ENCODE peak calls at places on chromosome 14, in four cellular contexts. One of them, this sample, is unnamed.
A peak's percentile ranks its signal among the peaks of the same experiment; 100 is the strongest.

GRCh38 chr14:55578511-55578910 is 1.5 kb upstream of the KTN1 start:
- DNase-seq in omental fat pad: no peak
- DNase-seq in HFF-Myc: no peak
- DNase-seq in fibroblast of lung: no peak
- DNase-seq in this sample: no peak

GRCh38 chr14:77838756-77839565 is 39.1 kb downstream of the ADCK1 start:
- DNase-seq in HFF-Myc: no peak
- DNase-seq in omental fat pad: no peak
- DNase-seq in fibroblast of lung: no peak
- DNase-seq in this sample: no peak

GRCh38 chr14:49461529-49462401 is 124.4 kb downstream of the RPS29 start:
- DNase-seq in HFF-Myc: peak; percentile 55
- DNase-seq in fibroblast of lung: peak; percentile 86
- DNase-seq in omental fat pad: peak; percentile 33
- DNase-seq in this sample: no peak

GRCh38 chr14:96252323-96253052 is 3.5 kb upstream of the BDKRB1 start:
- DNase-seq in omental fat pad: no peak
- DNase-seq in fibroblast of lung: no peak
- DNase-seq in HFF-Myc: no peak
- DNase-seq in this sample: no peak

GRCh38 chr14:92945544-92945943 is 22.6 kb downstream of the CHGA start:
- DNase-seq in omental fat pad: no peak
- DNase-seq in HFF-Myc: no peak
- DNase-seq in fibroblast of lung: no peak
- DNase-seq in this sample: no peak

GRCh38 chr14:68820999-68821683 is 28.3 kb upstream of the ZFP36L1 start:
- DNase-seq in omental fat pad: no peak
- DNase-seq in fibroblast of lung: no peak
- DNase-seq in HFF-Myc: no peak
- DNase-seq in this sample: no peak

GRCh38 chr14:76784881-76785280 is 23.6 kb downstream of the VASH1 start:
- DNase-seq in fibroblast of lung: peak; percentile 70
- DNase-seq in omental fat pad: no peak
- DNase-seq in HFF-Myc: peak; percentile 59
- DNase-seq in this sample: no peak

GRCh38 chr14:68585690-68586089 is 207.2 kb downstream of the ZFP36L1 start:
- DNase-seq in fibroblast of lung: no peak
- DNase-seq in omental fat pad: no peak
- DNase-seq in HFF-Myc: no peak
- DNase-seq in this sample: no peak

GRCh38 chr14:51081209-51081608 is 13.7 kb downstream of the TRIM9 start:
- DNase-seq in HFF-Myc: no peak
- DNase-seq in fibroblast of lung: no peak
- DNase-seq in omental fat pad: no peak
- DNase-seq in this sample: no peak

GRCh38 chr14:71855399-71856036 is 76.7 kb upstream of the RGS6 start:
- DNase-seq in HFF-Myc: peak; percentile 51
- DNase-seq in fibroblast of lung: peak; percentile 70
- DNase-seq in omental fat pad: peak; percentile 75
- DNase-seq in this sample: no peak

GRCh38 chr14:35332517-35333346 is 40.5 kb downstream of the PSMA6 start:
- DNase-seq in fibroblast of lung: peak; percentile 42
- DNase-seq in HFF-Myc: no peak
- DNase-seq in omental fat pad: no peak
- DNase-seq in this sample: no peak

GRCh38 chr14:80388980-80389711 is 177.8 kb upstream of the DIO2 start:
- DNase-seq in fibroblast of lung: peak; percentile 58
- DNase-seq in omental fat pad: no peak
- DNase-seq in HFF-Myc: peak; percentile 62
- DNase-seq in this sample: no peak

GRCh38 chr14:97523936-97524335 is 726.8 kb downstream of the VRK1 start:
- DNase-seq in fibroblast of lung: no peak
- DNase-seq in HFF-Myc: no peak
- DNase-seq in omental fat pad: no peak
- DNase-seq in this sample: no peak

GRCh38 chr14:104425763-104426691 is 153.5 kb upstream of the C14orf180 start:
- DNase-seq in fibroblast of lung: no peak
- DNase-seq in omental fat pad: peak; percentile 2
- DNase-seq in HFF-Myc: no peak
- DNase-seq in this sample: no peak

GRCh38 chr14:64637735-64638473 is 66.3 kb upstream of the PLEKHG3 start:
- DNase-seq in HFF-Myc: no peak
- DNase-seq in omental fat pad: no peak
- DNase-seq in fibroblast of lung: peak; percentile 42
- DNase-seq in this sample: no peak

GRCh38 chr14:49766839-49767238 is 1.1 kb upstream of the KLHDC2 start:
- DNase-seq in fibroblast of lung: peak; percentile 8
- DNase-seq in HFF-Myc: no peak
- DNase-seq in omental fat pad: no peak
- DNase-seq in this sample: no peak

GRCh38 chr14:68203871-68204270 is 384.3 kb downstream of the RAD51B start:
- DNase-seq in fibroblast of lung: no peak
- DNase-seq in HFF-Myc: no peak
- DNase-seq in omental fat pad: no peak
- DNase-seq in this sample: no peak

GRCh38 chr14:101726954-101727302 is 34.6 kb upstream of the PPP2R5C start:
- DNase-seq in HFF-Myc: no peak
- DNase-seq in omental fat pad: no peak
- DNase-seq in fibroblast of lung: no peak
- DNase-seq in this sample: no peak

GRCh38 chr14:64440494-64440893 is 24.8 kb upstream of the AKAP5 start:
- DNase-seq in fibroblast of lung: peak; percentile 35
- DNase-seq in HFF-Myc: no peak
- DNase-seq in omental fat pad: no peak
- DNase-seq in this sample: no peak

GRCh38 chr14:65255029-65255545 is 152.8 kb upstream of the MAX start:
- DNase-seq in fibroblast of lung: peak; percentile 66
- DNase-seq in HFF-Myc: no peak
- DNase-seq in omental fat pad: no peak
- DNase-seq in this sample: no peak

GRCh38 chr14:37230551-37231194 is 32.9 kb downstream of the MIPOL1 start:
- DNase-seq in fibroblast of lung: peak; percentile 84
- DNase-seq in omental fat pad: no peak
- DNase-seq in HFF-Myc: peak; percentile 51
- DNase-seq in this sample: no peak

GRCh38 chr14:56081139-56081538 is 37.1 kb upstream of the PELI2 start:
- DNase-seq in omental fat pad: no peak
- DNase-seq in fibroblast of lung: peak; percentile 26
- DNase-seq in HFF-Myc: no peak
- DNase-seq in this sample: no peak

GRCh38 chr14:22718091-22718490 is 48.4 kb upstream of the OXA1L start:
- DNase-seq in HFF-Myc: no peak
- DNase-seq in omental fat pad: no peak
- DNase-seq in fibroblast of lung: no peak
- DNase-seq in this sample: no peak

GRCh38 chr14:104864267-104865068 is 600 bp upstream of the CEP170B start:
- DNase-seq in omental fat pad: no peak
- DNase-seq in HFF-Myc: no peak
- DNase-seq in fibroblast of lung: no peak
- DNase-seq in this sample: no peak

GRCh38 chr14:100747021-100747586 is 20.4 kb downstream of the DLK1 start:
- DNase-seq in fibroblast of lung: peak; percentile 95
- DNase-seq in omental fat pad: no peak
- DNase-seq in HFF-Myc: peak; percentile 85
- DNase-seq in this sample: no peak

GRCh38 chr14:75132374-75133086 is 5.7 kb upstream of the NEK9 start:
- DNase-seq in fibroblast of lung: peak; percentile 84
- DNase-seq in omental fat pad: no peak
- DNase-seq in HFF-Myc: peak; percentile 71
- DNase-seq in this sample: no peak

GRCh38 chr14:28774764-28775738 is 8.5 kb downstream of the FOXG1 start:
- DNase-seq in omental fat pad: no peak
- DNase-seq in HFF-Myc: no peak
- DNase-seq in fibroblast of lung: no peak
- DNase-seq in this sample: no peak

GRCh38 chr14:28776482-28777266 is 10.1 kb downstream of the FOXG1 start:
- DNase-seq in omental fat pad: no peak
- DNase-seq in HFF-Myc: no peak
- DNase-seq in fibroblast of lung: no peak
- DNase-seq in this sample: no peak

GRCh38 chr14:28773176-28773575 is 6.6 kb downstream of the FOXG1 start:
- DNase-seq in HFF-Myc: no peak
- DNase-seq in omental fat pad: no peak
- DNase-seq in fibroblast of lung: no peak
- DNase-seq in this sample: no peak

GRCh38 chr14:28772613-28773012 is 6.0 kb downstream of the FOXG1 start:
- DNase-seq in HFF-Myc: no peak
- DNase-seq in omental fat pad: no peak
- DNase-seq in fibroblast of lung: no peak
- DNase-seq in this sample: no peak

DNA sequence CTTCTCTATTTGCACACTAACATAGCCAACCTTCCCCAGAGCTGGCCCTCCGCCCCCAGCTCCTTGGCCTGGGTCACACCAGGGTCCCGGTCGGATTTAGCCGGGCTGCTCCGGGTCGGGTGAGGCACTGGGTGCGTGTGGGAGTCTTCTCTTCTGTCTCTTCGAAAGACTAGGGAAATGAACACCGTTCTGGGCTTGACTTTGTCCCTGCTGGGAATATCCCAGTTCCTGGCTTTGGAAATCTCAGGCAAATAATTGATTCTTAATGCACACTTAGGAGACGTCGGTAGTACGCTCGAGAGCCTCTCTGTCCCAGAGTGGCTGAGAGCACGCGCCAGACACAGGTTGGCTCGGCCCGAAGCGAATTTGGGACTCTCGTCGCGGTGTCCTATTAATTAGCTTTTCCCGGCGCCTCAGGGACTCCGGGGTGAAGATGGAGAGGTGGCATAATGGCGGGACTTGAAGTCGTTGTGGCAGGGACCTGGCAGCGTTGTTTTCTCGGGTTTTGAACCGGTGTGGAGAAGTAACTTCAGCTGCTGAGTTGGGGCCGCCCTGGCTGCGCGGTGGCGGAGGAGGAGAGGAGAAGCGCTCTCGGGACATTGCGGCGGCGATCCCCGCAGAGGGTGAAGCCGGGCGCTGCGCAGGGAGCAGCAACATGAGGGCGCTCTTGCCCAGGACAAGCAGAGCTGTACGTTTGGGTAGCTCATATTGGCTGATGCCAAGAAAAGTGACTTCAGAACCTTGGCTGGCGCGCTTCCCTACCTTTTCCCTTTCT is 7.5 kb downstream of the FOXG1 start:
- DNase-seq in HFF-Myc: no peak
- DNase-seq in fibroblast of lung: peak; percentile 55
- DNase-seq in omental fat pad: no peak
- DNase-seq in this sample: no peak
- TF ChIP-seq CTCF in HFF-Myc: peak; percentile 35
- TF ChIP-seq CTCF in fibroblast of lung: peak; percentile 53
- TF ChIP-seq CTCF in omental fat pad: no peak
- TF ChIP-seq CTCF in this sample: no peak

DNA sequence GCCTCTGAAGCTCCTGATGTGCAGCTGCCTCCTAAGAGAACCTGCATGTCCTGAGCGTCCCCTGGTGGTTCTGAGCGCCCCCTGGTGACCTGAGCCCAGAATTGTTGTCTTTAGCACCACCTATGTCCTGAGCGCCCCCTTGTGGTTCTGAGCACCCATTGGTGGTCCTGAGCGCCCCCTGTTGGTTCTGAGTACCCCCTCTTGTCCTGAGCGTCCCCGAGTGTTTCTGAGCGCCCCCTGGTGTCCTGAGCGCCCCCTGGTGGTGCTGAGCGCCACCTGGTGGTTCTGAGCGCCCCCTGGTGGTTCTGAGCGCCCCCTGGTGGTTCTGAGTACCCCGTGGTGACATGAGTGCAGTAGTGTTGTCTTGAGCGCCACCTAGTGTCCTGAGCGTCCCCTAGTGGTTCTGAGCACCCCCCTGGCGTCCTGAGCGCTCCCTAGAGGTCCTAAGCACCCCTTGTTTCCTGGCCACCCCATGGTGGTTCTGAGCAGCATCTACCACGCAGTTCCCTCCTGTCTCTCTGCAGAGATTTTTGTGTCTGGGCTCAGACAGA is 782.5 kb downstream of the TMEM121 start:
- DNase-seq in HFF-Myc: no peak
- DNase-seq in omental fat pad: no peak
- DNase-seq in fibroblast of lung: no peak
- DNase-seq in this sample: no peak
- TF ChIP-seq CTCF in HFF-Myc: peak; percentile 80
- TF ChIP-seq CTCF in omental fat pad: no peak
- TF ChIP-seq CTCF in fibroblast of lung: no peak
- TF ChIP-seq CTCF in this sample: peak; percentile 30

GRCh38 chr14:62117010-62117717 is 354.9 kb downstream of the SNAPC1 start:
- DNase-seq in HFF-Myc: peak; percentile 5
- DNase-seq in fibroblast of lung: peak; percentile 74
- DNase-seq in omental fat pad: no peak
- DNase-seq in this sample: peak; percentile 55

GRCh38 chr14:62118871-62119270 is 356.7 kb downstream of the SNAPC1 start:
- DNase-seq in HFF-Myc: no peak
- DNase-seq in fibroblast of lung: no peak
- DNase-seq in omental fat pad: no peak
- DNase-seq in this sample: no peak

GRCh38 chr14:62118461-62118860 is 356.2 kb downstream of the SNAPC1 start:
- DNase-seq in fibroblast of lung: no peak
- DNase-seq in HFF-Myc: no peak
- DNase-seq in omental fat pad: no peak
- DNase-seq in this sample: no peak

GRCh38 chr14:62117718-62118164 is 355.5 kb downstream of the SNAPC1 start:
- DNase-seq in fibroblast of lung: peak; percentile 7
- DNase-seq in omental fat pad: no peak
- DNase-seq in HFF-Myc: no peak
- DNase-seq in this sample: no peak
- TF ChIP-seq CTCF in fibroblast of lung: no peak
- TF ChIP-seq CTCF in omental fat pad: no peak
- TF ChIP-seq CTCF in HFF-Myc: no peak
- TF ChIP-seq CTCF in this sample: no peak

GRCh38 chr14:60188115-60188514 is 22.9 kb upstream of the DHRS7 start:
- DNase-seq in omental fat pad: no peak
- DNase-seq in HFF-Myc: no peak
- DNase-seq in fibroblast of lung: peak; percentile 22
- DNase-seq in this sample: no peak
- TF ChIP-seq CTCF in omental fat pad: no peak
- TF ChIP-seq CTCF in HFF-Myc: no peak
- TF ChIP-seq CTCF in fibroblast of lung: no peak
- TF ChIP-seq CTCF in this sample: no peak

GRCh38 chr14:21103710-21104447 is 3.0 kb downstream of the TMEM253 start:
- DNase-seq in fibroblast of lung: peak; percentile 96
- DNase-seq in HFF-Myc: peak; percentile 84
- DNase-seq in omental fat pad: peak; percentile 88
- DNase-seq in this sample: peak; percentile 92
- TF ChIP-seq CTCF in fibroblast of lung: no peak
- TF ChIP-seq CTCF in HFF-Myc: peak; percentile 67
- TF ChIP-seq CTCF in omental fat pad: peak; percentile 67
- TF ChIP-seq CTCF in this sample: peak; percentile 62

DNA sequence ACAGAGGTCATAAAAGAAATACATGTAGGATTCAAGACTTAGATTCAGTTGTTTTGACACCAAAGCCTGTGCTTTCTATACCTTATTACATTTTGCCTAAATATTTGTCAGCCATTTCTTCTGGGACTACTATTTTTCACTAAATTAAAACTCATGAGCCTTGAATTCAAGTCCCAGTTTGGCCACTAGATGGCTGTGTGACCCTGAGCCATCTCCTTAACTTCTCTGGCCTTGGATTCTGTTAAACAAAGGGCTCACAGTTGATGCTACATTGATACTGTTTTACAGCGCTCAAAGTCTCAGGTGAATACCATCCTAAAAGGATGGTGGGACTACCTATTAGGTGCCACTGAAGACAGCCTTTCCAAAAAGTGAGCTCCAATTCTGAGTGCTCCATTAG is 39.6 kb upstream of the CCDC198 start:
- DNase-seq in HFF-Myc: no peak
- DNase-seq in fibroblast of lung: peak; percentile 4
- DNase-seq in omental fat pad: no peak
- DNase-seq in this sample: no peak
- TF ChIP-seq CTCF in HFF-Myc: peak; percentile 44
- TF ChIP-seq CTCF in fibroblast of lung: peak; percentile 28
- TF ChIP-seq CTCF in omental fat pad: no peak
- TF ChIP-seq CTCF in this sample: no peak

GRCh38 chr14:28299227-28299626 is 467.4 kb upstream of the FOXG1 start:
- DNase-seq in omental fat pad: no peak
- DNase-seq in HFF-Myc: no peak
- DNase-seq in fibroblast of lung: no peak
- DNase-seq in this sample: no peak
- TF ChIP-seq CTCF in omental fat pad: no peak
- TF ChIP-seq CTCF in HFF-Myc: no peak
- TF ChIP-seq CTCF in fibroblast of lung: no peak
- TF ChIP-seq CTCF in this sample: no peak

This sample was measured in mesothelial cell of epicardium.